ENCODE peak calls at places on chromosome 1, in ten cellular contexts. F is ovary; D is posterior vena cava; X is NCI-H2081; V is NAMALWA; P is GM12892; L is M059J; M is stimulated activated CD4-positive, alpha-beta T cell treated with anti-CD3 and anti-CD28 coated beads, TNF-alpha, amount 100 ng/mL, for 1 hour; W is hepatocyte; T is neural progenitor cell. C is an unnamed sample.

GRCh38 chr1:163922743-163923186 is 601.0 kb downstream of the NUF2 start:
- DNase-seq in F (no peak), D (no peak), X (no peak), V (no peak), P (no peak), L (no peak), M (no peak), W (no peak), T (no peak), C (no peak)

GRCh38 chr1:159188375-159188788 is 16.3 kb upstream of the ACKR1 start:
- DNase-seq in F (peak), D (peak), X (no peak), V (peak), P (no peak), L (peak), M (no peak), W (peak), T (peak), C (peak)

GRCh38 chr1:20165522-20165951 is 20.4 kb upstream of the UBXN10 start:
- DNase-seq in F (no peak), D (no peak), X (no peak), V (peak), P (no peak), L (peak), M (no peak), W (no peak), T (peak), C (no peak)

GRCh38 chr1:24903011-24903461 is 27.0 kb downstream of the RUNX3 start:
- DNase-seq in F (peak), D (peak), X (no peak), V (no peak), P (peak), L (no peak), M (no peak), W (no peak), T (no peak), C (no peak)

GRCh38 chr1:48450505-48450904 is 21.5 kb downstream of the SPATA6 start:
- DNase-seq in F (no peak), D (no peak), X (no peak), V (peak), P (no peak), L (no peak), M (no peak), W (no peak), T (no peak), C (no peak)

GRCh38 chr1:184877992-184878391 is 96.3 kb downstream of the NIBAN1 start:
- DNase-seq in F (no peak), D (no peak), X (no peak), V (no peak), P (no peak), L (no peak), M (no peak), W (no peak), T (no peak), C (no peak)

GRCh38 chr1:84145051-84145450 is 980 bp downstream of the PRKACB start:
- DNase-seq in F (no peak), D (no peak), X (no peak), V (peak), P (no peak), L (peak), M (no peak), W (no peak), T (no peak), C (no peak)

GRCh38 chr1:246383217-246383616 is 123.9 kb downstream of the SMYD3 start:
- DNase-seq in F (no peak), D (no peak), X (no peak), V (no peak), P (no peak), L (peak), M (no peak), W (no peak), T (no peak), C (no peak)

GRCh38 chr1:34794001-34794789 is 1.4 kb downstream of the GJA4 start:
- DNase-seq in F (no peak), D (no peak), X (no peak), V (no peak), P (no peak), L (no peak), M (no peak), W (no peak), T (no peak), C (no peak)

GRCh38 chr1:22920734-22921451 is 51.8 kb downstream of the LACTBL1 start:
- DNase-seq in F (no peak), D (peak), X (no peak), V (no peak), P (no peak), L (no peak), M (no peak), W (no peak), T (no peak), C (no peak)

GRCh38 chr1:26733982-26734381 is 38.2 kb downstream of the ARID1A start:
- DNase-seq in F (no peak), D (no peak), X (no peak), V (no peak), P (no peak), L (peak), M (no peak), W (no peak), T (no peak), C (no peak)

GRCh38 chr1:10504259-10504658 is 29.5 kb downstream of the PEX14 start:
- DNase-seq in F (no peak), D (no peak), X (no peak), V (no peak), P (no peak), L (no peak), M (no peak), W (no peak), T (no peak), C (no peak)

GRCh38 chr1:156083800-156084790 is 1.8 kb upstream of the MEX3A start:
- DNase-seq in F (no peak), D (no peak), X (no peak), V (no peak), P (no peak), L (no peak), M (no peak), W (no peak), T (peak), C (no peak)